ENCODE peak calls at places on chromosomes 16 and 17, in nine cellular contexts. K, X, Q, W, C, O, B, A and P are unnamed samples.

GRCh38 chr17:32610027-32610650 is 123.3 kb downstream of the CDK5R1 start:
- DNase-seq in O (no peak), X (no peak), W (no peak), B (no peak), A (no peak), C (no peak), K (no peak), Q (no peak), P (no peak)

GRCh38 chr16:12143776-12144175 is 167.2 kb downstream of the SNX29 start:
- DNase-seq in W (no peak), X (no peak), O (no peak), K (no peak), C (no peak), B (no peak), Q (no peak), A (no peak), P (no peak)

GRCh38 chr17:66975614-66976378 is 11.3 kb downstream of the CACNG4 start:
- DNase-seq in Q (no peak), C (peak; percentile 41), O (no peak), X (no peak), K (peak; percentile 14), A (no peak), W (no peak), B (no peak), P (no peak)

GRCh38 chr16:54285414-54286066 is 1.0 kb downstream of the IRX3 start:
- DNase-seq in B (no peak), Q (no peak), X (peak; percentile 68), K (peak; percentile 34), W (no peak), C (no peak), O (no peak), A (no peak), P (peak; percentile 1)

GRCh38 chr17:34151081-34151480 is 104.0 kb upstream of the CCL2 start:
- DNase-seq in A (no peak), X (peak; percentile 31), Q (no peak), K (no peak), O (no peak), B (no peak), C (no peak), W (no peak), P (no peak)

GRCh38 chr17:68955181-68955841 is at the start of gene ABCA8:
- DNase-seq in W (no peak), O (no peak), B (peak; percentile 58), C (peak; percentile 27), Q (no peak), X (no peak), K (no peak), A (no peak), P (no peak)

GRCh38 chr16:49952386-49952785 is 72.6 kb upstream of the CNEP1R1 start:
- DNase-seq in X (peak; percentile 69), C (no peak), A (no peak), Q (peak; percentile 2), O (no peak), K (no peak), B (no peak), W (no peak), P (no peak)

GRCh38 chr16:66426112-66427035 is 721 bp upstream of the BEAN1 start:
- DNase-seq in C (no peak), A (no peak), B (no peak), Q (peak; percentile 58), K (no peak), W (no peak), X (no peak), O (no peak), P (no peak)

GRCh38 chr17:76157759-76158158 is 16.7 kb upstream of the FOXJ1 start:
- DNase-seq in B (no peak), A (no peak), W (no peak), O (no peak), C (no peak), X (no peak), K (no peak), Q (no peak), P (no peak)

GRCh38 chr17:1644493-1645206 is 882 bp downstream of the SCARF1 start:
- DNase-seq in B (peak; percentile 73), A (no peak), W (no peak), Q (no peak), O (peak; percentile 30), C (no peak), K (no peak), X (peak; percentile 76), P (no peak)

GRCh38 chr16:73043828-73044493 is 4.0 kb downstream of the ZFHX3 start:
- DNase-seq in K (no peak), X (peak; percentile 51), W (no peak), Q (no peak), C (no peak), A (no peak), O (no peak), B (peak; percentile 52), P (no peak)

GRCh38 chr16:49345829-49346228 is 27.8 kb upstream of the C16orf78 start:
- DNase-seq in O (no peak), W (no peak), A (no peak), Q (no peak), B (no peak), K (no peak), X (no peak), C (no peak), P (no peak)

GRCh38 chr17:30559656-30560055 is 82.4 kb downstream of the GOSR1 start:
- DNase-seq in X (no peak), O (no peak), Q (no peak), B (no peak), K (no peak), C (no peak), A (no peak), W (no peak), P (no peak)

GRCh38 chr17:82281076-82281475 is 7.6 kb upstream of the CSNK1D start:
- DNase-seq in O (no peak), C (no peak), K (no peak), A (no peak), W (no peak), B (no peak), X (no peak), Q (no peak), P (no peak)

GRCh38 chr17:37576281-37576680 is 32.9 kb downstream of the SYNRG start:
- DNase-seq in K (no peak), Q (no peak), O (no peak), A (no peak), X (no peak), B (peak; percentile 27), C (no peak), W (no peak), P (no peak)

GRCh38 chr17:78114831-78115723 is 13.5 kb downstream of the TMC6 start:
- DNase-seq in K (no peak), B (no peak), X (no peak), A (no peak), W (no peak), Q (no peak), O (no peak), C (no peak), P (no peak)

GRCh38 chr17:17722906-17723353 is 41.7 kb downstream of the RAI1 start:
- DNase-seq in O (no peak), W (no peak), Q (no peak), K (no peak), X (no peak), B (no peak), C (no peak), A (no peak), P (no peak)

GRCh38 chr17:40480501-40481003 is 20.9 kb downstream of the TNS4 start:
- DNase-seq in K (peak; percentile 22), B (no peak), O (peak; percentile 53), W (no peak), A (peak; percentile 96), Q (no peak), C (no peak), X (no peak), P (no peak)

GRCh38 chr16:10385725-10386516 is at the start of gene ATF7IP2:
- DNase-seq in K (no peak), O (peak; percentile 80), W (peak; percentile 57), X (peak; percentile 76), B (peak; percentile 77), Q (peak; percentile 88), C (no peak), A (peak; percentile 80), P (no peak)

GRCh38 chr16:35195173-35195863 is 1735.9 kb downstream of the TP53TG3F start:
- DNase-seq in W (no peak), C (no peak), A (no peak), K (no peak), X (no peak), Q (no peak), O (no peak), B (no peak), P (no peak)

GRCh38 chr17:63189082-63189481 is 223.0 kb downstream of the TANC2 start:
- DNase-seq in A (no peak), Q (no peak), C (no peak), W (no peak), K (no peak), O (no peak), X (peak; percentile 43), B (peak; percentile 78), P (no peak)

GRCh38 chr16:2971134-2971984 is 2.2 kb downstream of the PAQR4 start:
- DNase-seq in C (no peak), X (no peak), W (no peak), O (no peak), B (no peak), Q (no peak), K (no peak), A (no peak), P (no peak)

GRCh38 chr16:69741519-69741918 is 13.2 kb downstream of the NOB1 start:
- DNase-seq in K (no peak), A (no peak), O (no peak), X (peak; percentile 21), B (peak; percentile 67), Q (no peak), W (no peak), C (no peak), P (no peak)

GRCh38 chr17:27379863-27380533 is 76.2 kb upstream of the KSR1 start:
- DNase-seq in A (no peak), X (peak; percentile 66), Q (peak; percentile 85), C (no peak), W (peak; percentile 14), O (no peak), B (peak; percentile 43), K (peak; percentile 17), P (peak; percentile 17)

GRCh38 chr17:78645421-78646295 is 68.5 kb upstream of the DNAH17 start:
- DNase-seq in K (no peak), X (peak; percentile 41), W (peak; percentile 62), O (no peak), C (no peak), B (peak; percentile 34), Q (peak; percentile 89), A (peak; percentile 33), P (no peak)

GRCh38 chr17:33435716-33436301 is 142.7 kb upstream of the ASIC2 start:
- DNase-seq in C (no peak), O (no peak), B (no peak), Q (no peak), A (no peak), K (no peak), W (no peak), X (peak; percentile 24), P (no peak)

GRCh38 chr17:68343976-68344375 is 52.7 kb downstream of the ARSG start:
- DNase-seq in A (peak; percentile 1), K (no peak), X (no peak), C (no peak), W (no peak), B (no peak), O (no peak), Q (no peak), P (no peak)

GRCh38 chr17:74059471-74059870 is 144.0 kb upstream of the RPL38 start:
- DNase-seq in B (no peak), K (peak; percentile 83), C (peak; percentile 75), X (no peak), W (no peak), Q (no peak), O (no peak), A (no peak), P (no peak)

GRCh38 chr17:61926831-61927210 is 961 bp downstream of the INTS2 start:
- DNase-seq in A (no peak), W (no peak), X (no peak), B (peak; percentile 61), O (no peak), Q (no peak), C (no peak), K (no peak), P (no peak)

GRCh38 chr17:72419866-72420774 is 299.3 kb downstream of the SOX9 start:
- DNase-seq in C (no peak), W (no peak), K (no peak), Q (no peak), B (no peak), O (no peak), X (peak; percentile 12), A (no peak), P (no peak)

GRCh38 chr16:1642148-1642547 is 30.0 kb downstream of the CRAMP1 start:
- DNase-seq in Q (no peak), X (no peak), W (no peak), B (no peak), K (no peak), A (no peak), C (no peak), O (no peak), P (no peak)